ENCODE peak calls at places on chromosomes 5 and 9, in nine cellular contexts. L is heart right ventricle, B is H9, M is heart left ventricle, P is lower lobe of right lung, G is A673, K is left ventricle myocardium inferior, A is psoas muscle, D is IMR-90. V is an unnamed sample. For H3K4me1, the result is how much of the 10 kb centered on the place peaks cover.

GRCh38 chr5:110356687-110357086 is 369.8 kb downstream of the TMEM232 start:
- DNase-seq in L (no peak), B (no peak), M (no peak), P (no peak), G (peak), K (no peak), A (no peak), D (no peak), V (no peak)

GRCh38 chr9:133454325-133454724 is 5.5 kb upstream of the CACFD1 start:
- DNase-seq in L (no peak), B (no peak), M (no peak), P (no peak), G (no peak), K (no peak), A (no peak), D (no peak), V (no peak)

GRCh38 chr5:89904442-89904841 is 505.1 kb downstream of the CETN3 start:
- DNase-seq in L (no peak), B (no peak), M (no peak), P (no peak), G (no peak), K (no peak), A (no peak), D (no peak), V (no peak)

GRCh38 chr9:33133186-33133585 is 34.0 kb downstream of the B4GALT1 start:
- DNase-seq in L (no peak), B (no peak), M (no peak), P (no peak), G (no peak), K (no peak), A (peak), D (no peak), V (no peak)

GRCh38 chr5:10668697-10669096 is 92.3 kb downstream of the DAP start:
- DNase-seq in L (no peak), B (no peak), M (no peak), P (no peak), G (no peak), K (no peak), A (no peak), D (peak), V (no peak)

GRCh38 chr9:34612788-34613390 is 992 bp upstream of the RPP25L start:
- DNase-seq in L (peak), B (peak), M (peak), P (peak), G (peak), K (peak), A (peak), D (peak), V (peak)

GRCh38 chr5:135269828-135270545 is 129.0 kb downstream of the MACROH2A1 start:
- DNase-seq in L (no peak), B (no peak), M (no peak), P (no peak), G (peak), K (no peak), A (peak), D (peak), V (no peak)

GRCh38 chr9:78605029-78605930 is 308.4 kb downstream of the PSAT1 start:
- DNase-seq in L (no peak), B (no peak), M (no peak), P (no peak), G (peak), K (no peak), A (no peak), D (no peak), V (no peak)

GRCh38 chr9:7756088-7756487 is 43.5 kb downstream of the DMAC1 start:
- DNase-seq in L (no peak), B (no peak), M (no peak), P (no peak), G (peak), K (no peak), A (no peak), D (no peak), V (no peak)

GRCh38 chr5:34616665-34617064 is 39.5 kb upstream of the RAI14 start:
- DNase-seq in L (no peak), B (no peak), M (no peak), P (no peak), G (no peak), K (no peak), A (no peak), D (no peak), V (no peak)

GRCh38 chr9:129866373-129867137 is 31.3 kb downstream of the USP20 start:
- DNase-seq in L (no peak), B (no peak), M (no peak), P (no peak), G (no peak), K (no peak), A (no peak), D (no peak), V (no peak)

GRCh38 chr9:130450344-130451003 is 5.7 kb downstream of the ASS1 start:
- DNase-seq in L (no peak), B (peak), M (no peak), P (no peak), G (no peak), K (no peak), A (no peak), D (no peak), V (peak)

GRCh38 chr9:104798209-104798995 is 34.5 kb downstream of the NIPSNAP3B start:
- DNase-seq in L (no peak), B (no peak), M (no peak), P (no peak), G (no peak), K (no peak), A (no peak), D (no peak), V (no peak)

GRCh38 chr5:174307031-174307408 is 261.5 kb downstream of the NSG2 start:
- DNase-seq in L (no peak), B (peak), M (no peak), P (no peak), G (no peak), K (no peak), A (no peak), D (no peak), V (no peak)

GRCh38 chr9:32339424-32339823 is 45.0 kb upstream of the ACO1 start:
- DNase-seq in L (no peak), B (no peak), M (no peak), P (no peak), G (no peak), K (no peak), A (no peak), D (no peak), V (no peak)

GRCh38 chr9:98926016-98926415 is 17.7 kb upstream of the COL15A1 start:
- DNase-seq in L (no peak), B (no peak), M (no peak), P (no peak), G (no peak), K (no peak), A (no peak), D (peak), V (no peak)

GRCh38 chr5:130289132-130290088 is 385.1 kb downstream of the CHSY3 start:
- DNase-seq in L (no peak), B (no peak), M (no peak), P (no peak), G (no peak), K (no peak), A (no peak), D (no peak), V (no peak)

GRCh38 chr9:132041825-132042224 is 37.8 kb downstream of the MED27 start:
- DNase-seq in L (no peak), B (no peak), M (no peak), P (no peak), G (no peak), K (no peak), A (no peak), D (no peak), V (no peak)

GRCh38 chr9:93682155-93682968 is 106.0 kb downstream of the PHF2 start:
- DNase-seq in L (peak), B (peak), M (peak), P (peak), G (peak), K (peak), A (peak), D (peak), V (peak)

GRCh38 chr5:159240301-159240870 is 22.7 kb upstream of the UBLCP1 start:
- DNase-seq in L (no peak), B (no peak), M (no peak), P (no peak), G (peak), K (no peak), A (no peak), D (peak), V (no peak)

GRCh38 chr9:116837038-116837998 is 150.2 kb downstream of the TRIM32 start:
- DNase-seq in L (no peak), B (peak), M (no peak), P (no peak), G (no peak), K (no peak), A (no peak), D (no peak), V (no peak)

DNA sequence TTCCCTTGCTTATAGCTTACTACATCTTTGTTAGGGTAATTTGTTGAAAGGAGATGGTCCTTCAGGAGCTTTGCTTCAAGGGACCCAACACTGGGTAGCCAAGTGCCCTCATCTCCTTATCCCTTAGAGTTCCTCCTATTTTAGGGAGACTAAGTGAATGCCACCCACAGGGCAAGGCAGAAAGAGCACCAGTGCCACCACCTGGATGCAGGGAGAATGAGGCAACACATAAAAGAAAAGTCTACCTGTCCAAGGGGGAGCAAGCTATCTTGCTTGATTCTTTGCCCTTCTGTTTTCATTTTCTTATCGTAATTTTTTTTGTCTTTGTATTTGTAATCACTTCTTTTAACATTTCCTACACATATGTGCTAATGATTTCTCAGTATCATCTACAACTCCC is 205.5 kb downstream of the NPR3 start:
- DNase-seq in L (no peak), B (peak), M (no peak), P (no peak), G (peak), K (no peak), A (no peak), D (peak), V (no peak)
- TF ChIP-seq CTCF in L (peak), B (peak), M (peak), P (peak), G (peak), K (peak), A (peak), D (peak), V (peak)

GRCh38 chr9:125694478-125694877 is 12.5 kb downstream of the MAPKAP1 start:
- DNase-seq in L (no peak), B (no peak), M (no peak), P (no peak), G (peak), K (no peak), A (no peak), D (peak), V (no peak)
- H3K27ac ChIP-seq in L (no peak), B (peak), M (no peak), P (no peak), G (no peak), K (no peak), A (no peak), D (no peak), V (no peak)

GRCh38 chr9:136527721-136528710 is 17.8 kb downstream of the NOTCH1 start:
- DNase-seq in L (no peak), B (no peak), M (no peak), P (no peak), G (peak), K (no peak), A (no peak), D (no peak), V (no peak)

GRCh38 chr9:136530472-136531089 is 15.3 kb downstream of the NOTCH1 start:
- DNase-seq in L (no peak), B (no peak), M (no peak), P (no peak), G (no peak), K (no peak), A (no peak), D (no peak), V (no peak)

GRCh38 chr9:136531186-136531903 is 14.5 kb downstream of the NOTCH1 start:
- DNase-seq in L (no peak), B (no peak), M (no peak), P (no peak), G (no peak), K (no peak), A (no peak), D (no peak), V (no peak)

GRCh38 chr9:136528716-136529341 is 17.0 kb downstream of the NOTCH1 start:
- DNase-seq in L (no peak), B (no peak), M (no peak), P (no peak), G (no peak), K (no peak), A (no peak), D (no peak), V (no peak)

DNA sequence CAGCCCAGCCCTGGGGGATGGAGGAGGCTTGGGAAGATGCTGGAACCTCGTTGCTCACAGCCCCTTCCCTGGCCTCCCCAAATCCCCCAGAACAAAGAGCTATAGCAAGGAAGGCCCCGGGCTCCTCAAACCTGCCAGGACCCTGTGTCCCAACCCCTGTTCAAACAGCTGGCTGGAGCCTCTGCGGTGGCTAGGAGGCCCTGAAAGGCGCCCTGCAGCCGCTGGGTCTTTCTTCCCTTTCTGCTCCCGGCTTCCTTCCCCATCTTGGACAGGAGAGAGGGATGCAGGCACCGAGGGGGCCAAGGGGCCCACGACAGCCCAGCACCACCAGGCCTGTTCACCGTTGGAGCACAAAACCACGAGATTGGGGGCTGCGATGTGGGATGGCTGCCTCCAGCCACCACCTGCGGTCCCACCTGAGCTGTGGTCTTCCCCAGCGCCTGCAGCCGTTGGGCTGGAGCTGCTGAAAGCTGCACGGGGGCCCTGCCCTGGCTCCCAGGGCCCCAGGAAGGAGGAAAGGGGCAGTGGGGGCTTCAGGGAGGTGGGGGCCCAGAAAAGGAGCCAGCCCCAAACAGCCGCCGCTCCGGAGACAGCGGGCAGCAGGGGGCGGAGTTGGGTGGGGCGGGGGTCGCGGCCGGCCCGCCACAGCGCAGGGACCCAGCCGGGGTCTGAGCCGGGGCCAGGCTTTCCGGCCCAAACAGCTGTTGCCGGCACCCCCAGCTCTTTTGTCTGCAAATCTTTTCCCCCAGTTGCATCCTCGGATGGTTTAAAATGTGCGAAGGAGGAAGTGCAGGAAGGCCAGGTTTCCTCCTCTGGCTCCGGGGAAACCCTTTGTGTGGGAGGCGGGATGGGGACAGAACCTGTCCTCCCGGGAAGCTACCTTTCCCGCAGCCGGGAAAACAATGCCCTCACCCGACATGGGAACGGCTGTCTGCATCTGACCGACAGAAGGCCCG is 16.1 kb downstream of the NOTCH1 start:
- DNase-seq in L (no peak), B (no peak), M (no peak), P (no peak), G (no peak), K (no peak), A (no peak), D (no peak), V (no peak)
- H3K4me1 ChIP-seq in L (half or more), B (under half), M (under half), P (half or more), G (under half), K (half or more), A (half or more), D (under half), V (under half)

DNA sequence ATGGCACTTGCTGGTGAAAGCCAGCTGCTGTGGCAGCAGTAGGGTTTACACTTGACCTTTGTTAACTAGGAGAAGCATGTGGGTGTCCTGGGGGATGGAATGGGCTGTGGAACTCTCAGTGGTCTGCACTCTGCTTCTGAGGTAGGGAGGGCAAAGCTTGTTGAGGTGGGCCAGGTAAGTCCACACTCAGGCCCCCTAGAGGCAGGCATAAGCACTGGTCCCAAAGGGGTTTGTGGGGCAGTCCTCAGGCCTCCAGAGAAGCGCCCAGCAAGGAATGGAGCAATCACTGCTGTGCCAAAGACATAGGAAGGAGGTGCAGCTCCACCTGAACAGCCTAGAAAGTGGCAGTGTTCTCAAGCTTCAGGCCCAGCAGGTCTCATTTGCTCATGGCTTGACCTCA is 34.7 kb downstream of the INSL4 start:
- DNase-seq in L (no peak), B (peak), M (no peak), P (no peak), G (no peak), K (no peak), A (no peak), D (no peak), V (no peak)
- TF ChIP-seq CTCF in L (no peak), B (peak), M (no peak), P (no peak), G (peak), K (no peak), A (no peak), D (no peak), V (no peak)

GRCh38 chr9:68547417-68547816 is 6.7 kb upstream of the TMEM252 start:
- DNase-seq in L (no peak), B (no peak), M (no peak), P (peak), G (no peak), K (no peak), A (no peak), D (no peak), V (no peak)
- H3K27ac ChIP-seq in L (no peak), B (no peak), M (no peak), P (peak), G (no peak), K (peak), A (no peak), D (no peak), V (no peak)

GRCh38 chr9:113580041-113580953 is 116.8 kb downstream of the RGS3 start:
- DNase-seq in L (peak), B (no peak), M (peak), P (peak), G (no peak), K (peak), A (peak), D (peak), V (peak)
- H3K4me1 ChIP-seq in L (half or more), B (under half), M (under half), P (half or more), G (under half), K (half or more), A (under half), D (under half), V (under half)

GRCh38 chr5:168076561-168076991 is 214.9 kb upstream of the WWC1 start:
- DNase-seq in L (peak), B (peak), M (no peak), P (peak), G (peak), K (peak), A (peak), D (peak), V (no peak)
- TF ChIP-seq CTCF in L (peak), B (peak), M (peak), P (peak), G (peak), K (peak), A (no peak), D (peak), V (no peak)

DNA sequence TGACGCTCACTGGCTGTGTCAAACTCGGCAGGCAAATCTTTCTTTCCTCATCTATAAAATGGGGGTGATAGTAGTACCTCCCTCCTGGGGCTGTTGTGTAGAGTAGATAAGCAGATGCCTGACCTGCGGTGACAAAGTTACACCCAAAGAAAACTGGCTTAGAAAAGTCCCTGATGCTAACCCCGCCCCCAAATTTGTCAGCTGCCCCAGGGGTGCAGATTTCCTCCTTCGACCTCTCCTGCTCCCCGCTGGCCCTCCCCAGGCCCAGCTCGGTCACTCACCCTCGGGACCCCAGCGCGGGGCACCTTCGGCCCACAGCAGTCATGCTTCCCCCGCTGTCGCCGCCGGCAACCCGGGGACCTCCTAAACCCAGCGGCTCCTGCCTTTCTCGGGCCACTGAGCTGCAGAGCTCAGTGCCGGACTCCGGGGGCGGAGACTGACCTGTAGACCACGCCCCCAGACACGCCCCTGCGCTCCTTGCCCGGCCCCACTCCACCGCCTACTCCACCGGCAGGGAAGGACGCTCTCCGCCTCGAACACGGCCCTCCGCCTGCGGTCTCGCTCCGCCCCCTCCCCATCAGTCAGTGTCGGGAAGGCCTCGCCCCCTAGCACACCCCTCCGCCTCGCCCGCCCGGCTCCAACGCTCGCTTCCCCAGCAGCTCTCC is 7.4 kb downstream of the SH2D3C start:
- DNase-seq in L (peak), B (peak), M (peak), P (peak), G (peak), K (peak), A (peak), D (peak), V (peak)
- H3K27ac ChIP-seq in L (peak), B (no peak), M (peak), P (peak), G (no peak), K (peak), A (peak), D (no peak), V (no peak)

DNA sequence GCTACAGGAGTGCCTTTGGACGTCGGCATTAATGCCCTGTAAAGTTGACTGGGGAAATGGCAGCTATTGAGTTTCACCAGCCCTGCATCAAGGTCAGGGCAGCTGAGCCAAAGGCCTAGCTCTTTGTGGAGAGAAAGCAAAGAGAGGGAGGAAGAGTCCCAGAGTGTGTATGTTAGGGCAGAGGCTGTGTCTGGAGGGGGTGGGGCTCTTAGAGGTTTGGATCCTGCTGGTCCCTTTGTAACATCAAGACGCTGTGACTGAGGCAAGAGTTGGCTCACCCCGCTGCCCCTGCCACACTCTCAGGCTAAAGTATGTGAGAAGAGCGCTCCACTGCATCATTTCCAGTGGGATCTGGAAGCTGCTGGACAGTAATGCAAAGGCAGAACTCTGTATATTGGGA is 34.3 kb downstream of the TMOD1 start:
- DNase-seq in L (no peak), B (no peak), M (no peak), P (no peak), G (no peak), K (no peak), A (peak), D (no peak), V (no peak)
- H3K4me1 ChIP-seq in L (under half), B (under half), M (under half), P (under half), G (under half), K (half or more), A (half or more), D (under half), V (under half)